ENCODE peak calls at places on chromosomes 5 and 9, in seven cellular contexts. P, M, B, T, O, G and I are unnamed samples.

GRCh38 chr5:149817539-149817938 is 87.4 kb downstream of the PPARGC1B start:
- DNase-seq in P (no peak), M (no peak), B (no peak), T (peak), O (no peak), G (no peak), I (no peak)

GRCh38 chr9:20570756-20571155 is 51.5 kb downstream of the MLLT3 start:
- DNase-seq in P (no peak), M (peak), B (no peak), T (no peak), O (no peak), G (no peak), I (no peak)

GRCh38 chr9:80994892-80995291 is 694.5 kb downstream of the TLE1 start:
- DNase-seq in P (no peak), M (peak), B (no peak), T (peak), O (no peak), G (no peak), I (no peak)

GRCh38 chr5:147901555-147901954 is 4.8 kb downstream of the C5orf46 start:
- DNase-seq in P (no peak), M (no peak), B (peak), T (no peak), O (no peak), G (no peak), I (no peak)

GRCh38 chr5:16617272-16617973 is 626 bp upstream of the RETREG1 start:
- DNase-seq in P (no peak), M (no peak), B (peak), T (no peak), O (peak), G (no peak), I (peak)

GRCh38 chr9:134538856-134539562 is 102.6 kb upstream of the COL5A1 start:
- DNase-seq in P (no peak), M (no peak), B (no peak), T (no peak), O (no peak), G (no peak), I (no peak)

GRCh38 chr9:4174781-4175180 is 125.1 kb downstream of the GLIS3 start:
- DNase-seq in P (no peak), M (no peak), B (no peak), T (no peak), O (no peak), G (no peak), I (no peak)

GRCh38 chr5:159805021-159805420 is 111.3 kb upstream of the ADRA1B start:
- DNase-seq in P (peak), M (no peak), B (peak), T (no peak), O (no peak), G (no peak), I (no peak)

GRCh38 chr5:91311697-91312501 is 71.2 kb downstream of the ARRDC3 start:
- DNase-seq in P (peak), M (peak), B (peak), T (peak), O (peak), G (peak), I (peak)

GRCh38 chr9:132235894-132236661 is 74.2 kb downstream of the NTNG2 start:
- DNase-seq in P (no peak), M (peak), B (peak), T (peak), O (peak), G (peak), I (peak)

GRCh38 chr9:757246-757881 is 84.1 kb upstream of the DMRT1 start:
- DNase-seq in P (peak), M (peak), B (no peak), T (no peak), O (no peak), G (no peak), I (no peak)

GRCh38 chr9:127897194-127897692 is 2.2 kb downstream of the ST6GALNAC6 start:
- DNase-seq in P (peak), M (no peak), B (peak), T (no peak), O (no peak), G (no peak), I (peak)

GRCh38 chr9:111945216-111945615 is 48.6 kb downstream of the UGCG start:
- DNase-seq in P (peak), M (no peak), B (no peak), T (no peak), O (no peak), G (peak), I (no peak)

GRCh38 chr5:5605170-5605764 is 182.8 kb downstream of the ICE1 start:
- DNase-seq in P (no peak), M (no peak), B (peak), T (no peak), O (no peak), G (no peak), I (no peak)

GRCh38 chr5:5105531-5105930 is 34.6 kb upstream of the ADAMTS16 start:
- DNase-seq in P (no peak), M (peak), B (no peak), T (no peak), O (no peak), G (no peak), I (no peak)